ENCODE peak calls at places on chromosomes 7 and 10, in five cellular contexts. G, F, D, U and C are unnamed samples.
A peak's percentile ranks its signal among the peaks of the same experiment; 100 is the strongest.

GRCh38 chr7:98399462-98399861 is 1.4 kb downstream of the BAIAP2L1 start:
- DNase-seq in F (peak; percentile 53), D (no peak), G (no peak), U (no peak), C (no peak)

GRCh38 chr10:71025535-71025934 is 137.2 kb upstream of the PCBD1 start:
- DNase-seq in G (no peak), U (no peak), F (no peak), D (no peak), C (no peak)

GRCh38 chr10:77892021-77892739 is 34.4 kb downstream of the DLG5 start:
- DNase-seq in F (no peak), G (no peak), U (no peak), D (no peak), C (no peak)

GRCh38 chr7:106774768-106775551 is 90.1 kb upstream of the PIK3CG start:
- DNase-seq in G (no peak), U (no peak), F (peak; percentile 64), D (no peak), C (no peak)

GRCh38 chr10:76721891-76722505 is 915.6 kb downstream of the KCNMA1 start:
- DNase-seq in F (no peak), U (no peak), G (no peak), D (no peak), C (no peak)

GRCh38 chr10:31315453-31315852 is 3.6 kb upstream of the ZEB1 start:
- DNase-seq in D (no peak), G (no peak), F (peak; percentile 95), U (no peak), C (no peak)

GRCh38 chr7:45292481-45292880 is 134.9 kb downstream of the RAMP3 start:
- DNase-seq in U (no peak), G (no peak), D (no peak), F (no peak), C (peak; percentile 12)

GRCh38 chr7:140059288-140060242 is 3.2 kb downstream of the PARP12 start:
- DNase-seq in U (peak; percentile 85), G (peak; percentile 20), D (peak; percentile 80), F (peak; percentile 94), C (peak; percentile 81)

GRCh38 chr10:80526742-80527141 is 11.0 kb upstream of the SH2D4B start:
- DNase-seq in F (no peak), G (no peak), D (no peak), U (no peak), C (no peak)

GRCh38 chr10:70849582-70850016 is 33.9 kb downstream of the SGPL1 start:
- DNase-seq in D (no peak), G (no peak), F (peak; percentile 74), U (no peak), C (no peak)

GRCh38 chr7:154833839-154834238 is 169.1 kb downstream of the PAXIP1 start:
- DNase-seq in F (no peak), U (no peak), G (no peak), D (no peak), C (no peak)

GRCh38 chr7:114107522-114107921 is 188.7 kb upstream of the PPP1R3A start:
- DNase-seq in G (no peak), D (no peak), U (no peak), F (peak; percentile 74), C (no peak)

GRCh38 chr7:55056577-55057480 is 38.0 kb downstream of the EGFR start:
- DNase-seq in F (peak; percentile 88), G (no peak), D (peak; percentile 73), U (no peak), C (no peak)

GRCh38 chr7:129426482-129426881 is 7.8 kb upstream of the STRIP2 start:
- DNase-seq in U (no peak), D (no peak), G (no peak), F (no peak), C (no peak)

GRCh38 chr7:47371733-47372368 is 210.1 kb downstream of the TNS3 start:
- DNase-seq in F (no peak), U (peak; percentile 97), G (no peak), D (peak; percentile 94), C (peak; percentile 88)

GRCh38 chr10:2117641-2118040 is 380.3 kb upstream of the ADARB2 start:
- DNase-seq in F (no peak), D (no peak), G (no peak), U (no peak), C (no peak)

GRCh38 chr10:94496010-94496409 is 49.6 kb upstream of the HELLS start:
- DNase-seq in D (no peak), G (no peak), F (peak; percentile 6), U (no peak), C (no peak)

GRCh38 chr10:19654576-19654975 is 161.7 kb upstream of the PLXDC2 start:
- DNase-seq in D (no peak), G (no peak), U (no peak), F (peak; percentile 78), C (no peak)

GRCh38 chr10:77117501-77117900 is 520.1 kb downstream of the KCNMA1 start:
- DNase-seq in D (no peak), G (no peak), F (no peak), U (no peak), C (no peak)

GRCh38 chr10:125127986-125128385 is 32.4 kb downstream of the CTBP2 start:
- DNase-seq in D (no peak), G (no peak), U (no peak), F (no peak), C (no peak)

GRCh38 chr10:107971411-107971810 is 806.9 kb upstream of the SORCS1 start:
- DNase-seq in U (no peak), F (peak; percentile 88), G (no peak), D (no peak), C (no peak)

GRCh38 chr7:25173184-25173583 is 48.1 kb upstream of the CYCS start:
- DNase-seq in F (no peak), D (no peak), U (no peak), G (no peak), C (no peak)

GRCh38 chr10:68471586-68472408 is at the start of gene DNA2:
- DNase-seq in G (peak; percentile 59), F (peak; percentile 82), U (peak; percentile 85), D (peak; percentile 86), C (peak; percentile 61)

GRCh38 chr10:25382029-25382810 is 207.4 kb downstream of the GPR158 start:
- DNase-seq in U (no peak), D (no peak), F (no peak), G (no peak), C (no peak)

GRCh38 chr7:56206420-56206819 is 90.2 kb upstream of the NUPR2 start:
- DNase-seq in G (no peak), F (no peak), U (no peak), D (no peak), C (no peak)

GRCh38 chr7:110797656-110798055 is 293.3 kb upstream of the LRRN3 start:
- DNase-seq in D (no peak), U (no peak), F (no peak), G (no peak), C (no peak)

GRCh38 chr7:131104611-131105293 is 222.9 kb upstream of the MKLN1 start:
- DNase-seq in U (no peak), D (no peak), G (no peak), F (peak; percentile 58), C (no peak)

GRCh38 chr7:131105294-131105802 is 222.3 kb upstream of the MKLN1 start:
- DNase-seq in G (no peak), D (no peak), U (no peak), F (peak; percentile 63), C (no peak)

GRCh38 chr7:131107343-131108211 is 220.1 kb upstream of the MKLN1 start:
- DNase-seq in U (peak; percentile 73), G (peak; percentile 84), F (peak; percentile 92), D (peak; percentile 87), C (peak; percentile 79)

GRCh38 chr7:131106681-131107342 is 220.9 kb upstream of the MKLN1 start:
- DNase-seq in G (peak; percentile 75), F (peak; percentile 66), U (peak; percentile 73), D (peak; percentile 83), C (peak; percentile 71)

GRCh38 chr7:131105803-131106680 is 221.6 kb upstream of the MKLN1 start:
- DNase-seq in G (peak; percentile 93), F (peak; percentile 88), D (peak; percentile 93), U (peak; percentile 92), C (peak; percentile 85)
- H3K4me1 ChIP-seq in G (peaks cover 61% of the 10 kb centered on the region), F (peaks cover 33% of the 10 kb centered on the region), D (no peaks in the 10 kb centered on the region), U (peaks cover 21% of the 10 kb centered on the region), C (peaks cover 69% of the 10 kb centered on the region)

GRCh38 chr10:11401314-11402222 is 209.9 kb downstream of the USP6NL start:
- DNase-seq in U (no peak), D (no peak), G (peak; percentile 12), F (no peak), C (no peak)
- H3K27ac ChIP-seq in U (no peak overlapping the region), D (no peak overlapping the region), G (peak overlapping the region; percentile 57), F (no peak overlapping the region), C (no peak overlapping the region)

GRCh38 chr7:96695581-96695980 is 14.1 kb downstream of the SEM1 start:
- DNase-seq in F (no peak), U (no peak), D (no peak), G (no peak), C (no peak)

GRCh38 chr7:96700516-96700915 is 9.1 kb downstream of the SEM1 start:
- DNase-seq in G (no peak), D (no peak), F (no peak), U (no peak), C (no peak)

GRCh38 chr7:96701258-96701657 is 8.4 kb downstream of the SEM1 start:
- DNase-seq in U (no peak), F (no peak), D (no peak), G (no peak), C (no peak)

GRCh38 chr7:96697822-96698221 is 11.8 kb downstream of the SEM1 start:
- DNase-seq in D (no peak), G (no peak), F (no peak), U (no peak), C (no peak)

GRCh38 chr7:96699219-96699871 is 10.3 kb downstream of the SEM1 start:
- DNase-seq in U (no peak), F (no peak), G (no peak), D (no peak), C (no peak)
- H3K4me1 ChIP-seq in U (peaks cover 14% of the 10 kb centered on the region), F (no peaks in the 10 kb centered on the region), G (peaks cover 8% of the 10 kb centered on the region), D (peaks cover 3% of the 10 kb centered on the region), C (peaks cover 17% of the 10 kb centered on the region)

GRCh38 chr10:34076443-34076842 is 738.7 kb downstream of the PARD3 start:
- DNase-seq in D (no peak), U (no peak), G (no peak), F (no peak), C (no peak)

GRCh38 chr10:34078798-34079470 is 736.2 kb downstream of the PARD3 start:
- DNase-seq in U (no peak), G (no peak), F (peak; percentile 97), D (peak; percentile 92), C (peak; percentile 73)

GRCh38 chr10:34079702-34080484 is 735.2 kb downstream of the PARD3 start:
- DNase-seq in D (no peak), F (no peak), G (no peak), U (no peak), C (no peak)

GRCh38 chr10:34078017-34078416 is 737.1 kb downstream of the PARD3 start:
- DNase-seq in F (peak; percentile 28), U (no peak), G (no peak), D (no peak), C (no peak)

GRCh38 chr10:34075269-34075926 is 739.7 kb downstream of the PARD3 start:
- DNase-seq in G (no peak), U (no peak), F (no peak), D (peak; percentile 69), C (no peak)
- H3K27ac ChIP-seq in G (no peak overlapping the region), U (no peak overlapping the region), F (no peak overlapping the region), D (no peak overlapping the region), C (no peak overlapping the region)

DNA sequence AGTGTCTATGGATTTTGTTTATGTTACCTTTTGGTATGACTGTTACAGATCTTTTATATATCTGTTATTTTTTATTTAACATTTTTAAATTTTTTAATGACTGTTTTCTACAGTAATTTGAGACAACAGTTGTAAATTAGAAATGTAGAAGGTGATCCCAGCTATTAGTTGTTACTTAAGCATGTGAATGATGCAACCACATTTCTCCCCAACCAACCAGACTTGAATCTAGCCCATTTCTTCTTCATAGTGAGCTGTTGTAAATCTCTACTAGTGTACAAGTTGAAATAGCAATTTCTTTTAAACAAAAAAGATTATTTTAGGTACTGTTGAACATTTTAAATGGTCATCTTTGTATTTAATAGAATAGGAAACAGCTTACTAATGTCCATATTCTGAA is 18.0 kb downstream of the TMEM106B start:
- DNase-seq in G (no peak), U (no peak), D (no peak), F (peak; percentile 55), C (no peak)
- H3K4me1 ChIP-seq in G (no peaks in the 10 kb centered on the region), U (no peaks in the 10 kb centered on the region), D (no peaks in the 10 kb centered on the region), F (peaks cover 5% of the 10 kb centered on the region), C (no peaks in the 10 kb centered on the region)